ENCODE peak calls at places on chromosomes 5 and 9, in eight cellular contexts. Y is tibial nerve, S is IMR-90, I is heart right ventricle, W is AG04450, K is astrocyte, E is GM12878, Q is lung. C is an unnamed sample.

GRCh38 chr5:122126177-122126701 is 3.1 kb upstream of the ZNF474 start:
- DNase-seq in Y (no peak), S (peak; percentile 83), I (no peak), W (peak; percentile 59), K (peak; percentile 87), E (no peak), Q (no peak), C (no peak)

GRCh38 chr5:158123595-158123994 is 264.6 kb upstream of the CLINT1 start:
- DNase-seq in Y (no peak), S (no peak), I (no peak), W (no peak), K (no peak), E (no peak), Q (no peak), C (no peak)

GRCh38 chr9:133160742-133161541 is 2.8 kb downstream of the GBGT1 start:
- DNase-seq in Y (peak; percentile 63), S (peak; percentile 61), I (peak; percentile 59), W (no peak), K (peak; percentile 26), E (no peak), Q (peak; percentile 73), C (no peak)

GRCh38 chr5:58793888-58794287 is 211.0 kb downstream of the RAB3C start:
- DNase-seq in Y (no peak), S (no peak), I (no peak), W (no peak), K (no peak), E (no peak), Q (no peak), C (no peak)

GRCh38 chr5:41883243-41883642 is 13.0 kb upstream of the OXCT1 start:
- DNase-seq in Y (no peak), S (no peak), I (no peak), W (no peak), K (no peak), E (no peak), Q (no peak), C (no peak)

GRCh38 chr9:69204869-69205268 is 30.8 kb downstream of the TJP2 start:
- DNase-seq in Y (no peak), S (peak; percentile 69), I (no peak), W (no peak), K (peak; percentile 74), E (no peak), Q (peak; percentile 31), C (no peak)

GRCh38 chr9:38313421-38313820 is 79.1 kb upstream of the ALDH1B1 start:
- DNase-seq in Y (no peak), S (no peak), I (no peak), W (no peak), K (no peak), E (no peak), Q (no peak), C (no peak)

GRCh38 chr5:7776442-7776841 is 74.5 kb downstream of the CFAP90 start:
- DNase-seq in Y (no peak), S (no peak), I (no peak), W (no peak), K (no peak), E (no peak), Q (no peak), C (no peak)

GRCh38 chr5:38923661-38924451 is 78.0 kb downstream of the OSMR start:
- DNase-seq in Y (no peak), S (peak; percentile 31), I (no peak), W (no peak), K (no peak), E (no peak), Q (no peak), C (no peak)

GRCh38 chr9:8349369-8349768 is 549.8 kb upstream of the DMAC1 start:
- DNase-seq in Y (no peak), S (no peak), I (no peak), W (no peak), K (no peak), E (no peak), Q (no peak), C (no peak)

GRCh38 chr9:107389617-107390071 is 99.9 kb downstream of the KLF4 start:
- DNase-seq in Y (peak; percentile 42), S (peak; percentile 16), I (peak; percentile 33), W (no peak), K (no peak), E (no peak), Q (peak; percentile 52), C (no peak)

GRCh38 chr5:135486131-135486530 is 34.0 kb upstream of the TIFAB start:
- DNase-seq in Y (no peak), S (no peak), I (no peak), W (no peak), K (no peak), E (no peak), Q (no peak), C (no peak)
- H3K27me3 ChIP-seq in Y (peaks cover 45% of the 10 kb centered on the region), S (peaks cover 68% of the 10 kb centered on the region), I (peaks cover 55% of the 10 kb centered on the region), W (peaks cover 20% of the 10 kb centered on the region), K (peaks cover 40% of the 10 kb centered on the region), E (peaks cover 14% of the 10 kb centered on the region), Q (no peaks in the 10 kb centered on the region), C (peaks cover 11% of the 10 kb centered on the region)

DNA sequence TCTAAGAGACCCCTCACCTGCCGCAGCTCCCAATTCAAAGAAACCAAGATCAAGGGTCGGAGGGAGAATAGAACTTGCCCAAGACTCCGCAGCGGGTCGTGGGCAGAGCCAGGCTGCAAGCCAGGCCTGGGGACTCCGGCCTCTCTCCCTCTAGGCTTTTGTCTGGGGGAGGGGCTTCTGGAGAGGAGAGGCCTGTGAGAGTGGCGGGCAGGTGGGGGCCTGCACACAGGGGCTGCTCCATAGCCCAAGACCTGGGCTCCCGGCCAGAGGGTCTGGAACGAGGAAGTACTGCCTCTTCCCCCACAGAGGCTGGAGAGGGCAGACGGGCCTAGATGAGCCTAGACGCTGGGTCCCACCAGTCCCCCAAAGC is 5.1 kb upstream of the ST6GALNAC6 start:
- DNase-seq in Y (no peak), S (no peak), I (no peak), W (no peak), K (no peak), E (no peak), Q (no peak), C (peak; percentile 29)
- H3K4me3 ChIP-seq in Y (peak overlapping the region; percentile 4), S (no peak overlapping the region), I (no peak overlapping the region), W (no peak overlapping the region), K (no peak overlapping the region), E (peak overlapping the region; percentile 17), Q (no peak overlapping the region), C (peak overlapping the region; percentile 62)

GRCh38 chr9:27430754-27431540 is 93.1 kb upstream of the IFNK start:
- DNase-seq in Y (no peak), S (no peak), I (no peak), W (no peak), K (no peak), E (no peak), Q (no peak), C (no peak)
- H3K27ac ChIP-seq in Y (peak overlapping the region; percentile 69), S (no peak overlapping the region), I (no peak overlapping the region), W (no peak overlapping the region), K (no peak overlapping the region), E (no peak overlapping the region), Q (no peak overlapping the region), C (no peak overlapping the region)

GRCh38 chr9:126607086-126607485 is 6.6 kb upstream of the LMX1B start:
- DNase-seq in Y (no peak), S (no peak), I (no peak), W (no peak), K (no peak), E (no peak), Q (no peak), C (no peak)
- H3K27me3 ChIP-seq in Y (peaks cover 49% of the 10 kb centered on the region), S (peaks cover 77% of the 10 kb centered on the region), I (peaks cover 39% of the 10 kb centered on the region), W (peaks cover 62% of the 10 kb centered on the region), K (peaks cover 54% of the 10 kb centered on the region), E (peaks cover 10% of the 10 kb centered on the region), Q (peaks cover 5% of the 10 kb centered on the region), C (peaks cover 15% of the 10 kb centered on the region)

GRCh38 chr9:129889936-129890717 is 54.9 kb downstream of the USP20 start:
- DNase-seq in Y (no peak), S (no peak), I (no peak), W (no peak), K (no peak), E (peak; percentile 31), Q (no peak), C (peak; percentile 64)
- H3K4me3 ChIP-seq in Y (peak overlapping the region; percentile 37), S (no peak overlapping the region), I (no peak overlapping the region), W (no peak overlapping the region), K (no peak overlapping the region), E (peak overlapping the region; percentile 31), Q (no peak overlapping the region), C (peak overlapping the region; percentile 33)

GRCh38 chr5:67771221-67771620 is 444.3 kb upstream of the PIK3R1 start:
- DNase-seq in Y (no peak), S (no peak), I (no peak), W (no peak), K (peak; percentile 43), E (no peak), Q (no peak), C (no peak)
- H3K27ac ChIP-seq in Y (peak overlapping the region; percentile 87), S (no peak overlapping the region), I (no peak overlapping the region), W (no peak overlapping the region), K (no peak overlapping the region), E (no peak overlapping the region), Q (no peak overlapping the region), C (no peak overlapping the region)

GRCh38 chr5:135549413-135549812 is 13.6 kb upstream of the NEUROG1 start:
- DNase-seq in Y (no peak), S (no peak), I (no peak), W (no peak), K (no peak), E (no peak), Q (no peak), C (no peak)

GRCh38 chr5:135547590-135548254 is 12.0 kb upstream of the NEUROG1 start:
- DNase-seq in Y (no peak), S (no peak), I (no peak), W (no peak), K (no peak), E (no peak), Q (no peak), C (no peak)

GRCh38 chr5:135553688-135554462 is 18.1 kb upstream of the NEUROG1 start:
- DNase-seq in Y (no peak), S (peak; percentile 7), I (no peak), W (no peak), K (peak; percentile 12), E (no peak), Q (no peak), C (no peak)

GRCh38 chr5:135555530-135555929 is 19.8 kb upstream of the NEUROG1 start:
- DNase-seq in Y (no peak), S (no peak), I (no peak), W (no peak), K (no peak), E (no peak), Q (no peak), C (no peak)

GRCh38 chr5:135551593-135552447 is 16.1 kb upstream of the NEUROG1 start:
- DNase-seq in Y (peak; percentile 55), S (peak; percentile 75), I (peak; percentile 34), W (peak; percentile 38), K (peak; percentile 42), E (peak; percentile 12), Q (peak; percentile 67), C (peak; percentile 38)
- H3K27me3 ChIP-seq in Y (peaks cover 40% of the 10 kb centered on the region), S (peaks cover 59% of the 10 kb centered on the region), I (peaks cover 93% of the 10 kb centered on the region), W (peaks cover 56% of the 10 kb centered on the region), K (peaks cover 47% of the 10 kb centered on the region), E (no peaks in the 10 kb centered on the region), Q (no peaks in the 10 kb centered on the region), C (no peaks in the 10 kb centered on the region)

DNA sequence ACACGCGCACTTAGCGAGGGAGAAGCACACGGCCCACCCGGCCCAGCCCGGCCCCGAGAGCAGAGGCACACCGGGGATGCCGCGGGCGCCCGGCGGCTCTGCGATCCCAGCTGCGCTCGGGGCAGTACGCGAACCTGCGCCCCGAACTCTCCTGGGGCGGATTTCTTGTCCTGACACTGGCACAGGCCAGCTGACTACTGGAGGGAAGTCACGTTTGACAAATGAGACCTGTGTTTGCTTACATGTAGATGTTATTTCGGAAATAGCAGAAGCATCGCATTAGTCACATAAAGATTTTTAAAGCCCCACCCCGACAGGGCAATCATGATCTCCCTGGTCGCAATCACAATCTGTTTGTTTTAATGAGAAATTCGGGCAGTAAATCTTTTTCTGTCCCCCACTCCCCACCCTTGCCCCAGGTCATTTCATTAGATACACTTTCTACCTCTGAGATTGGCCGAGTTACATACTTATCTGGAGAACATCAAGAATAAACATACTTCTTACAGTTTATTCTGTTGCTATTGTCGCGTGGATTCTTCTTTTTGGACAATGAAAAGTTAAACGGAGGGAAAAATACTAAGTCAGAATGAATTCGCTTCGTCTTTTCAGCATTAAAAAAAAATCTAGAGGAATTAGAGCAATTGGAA is 518.9 kb downstream of the CTNND2 start:
- DNase-seq in Y (no peak), S (no peak), I (no peak), W (no peak), K (peak; percentile 11), E (no peak), Q (no peak), C (no peak)
- H3K4me3 ChIP-seq in Y (peak overlapping the region; percentile 32), S (no peak overlapping the region), I (peak overlapping the region; percentile 32), W (no peak overlapping the region), K (peak overlapping the region; percentile 54), E (no peak overlapping the region), Q (no peak overlapping the region), C (no peak overlapping the region)